ENCODE peak calls at places on chromosomes 12 and 14, in ten cellular contexts. T, K, F, V, U, O, N, P, C and L are unnamed samples.

GRCh38 chr14:30641207-30641606 is 19.1 kb downstream of the SCFD1 start:
- DNase-seq in T (no peak), K (no peak), F (no peak), V (no peak), U (no peak), O (no peak), N (no peak), P (no peak), C (no peak), L (no peak)

GRCh38 chr12:27828196-27828595 is 48.2 kb upstream of the MANSC4 start:
- DNase-seq in T (no peak), K (no peak), F (no peak), V (no peak), U (no peak), O (no peak), N (peak; percentile 20), P (no peak), C (no peak), L (no peak)

GRCh38 chr14:96268426-96269358 is 12.7 kb downstream of the BDKRB1 start:
- DNase-seq in T (peak; percentile 41), K (peak; percentile 98), F (no peak), V (peak; percentile 92), U (peak; percentile 86), O (no peak), N (peak; percentile 96), P (peak; percentile 40), C (no peak), L (no peak)

GRCh38 chr14:104900639-104901512 is 23.8 kb upstream of the PLD4 start:
- DNase-seq in T (no peak), K (no peak), F (no peak), V (no peak), U (no peak), O (no peak), N (no peak), P (no peak), C (peak; percentile 61), L (no peak)

GRCh38 chr14:82533351-82533750 is 999.7 kb upstream of the SEL1L start:
- DNase-seq in T (no peak), K (no peak), F (no peak), V (no peak), U (no peak), O (no peak), N (no peak), P (no peak), C (no peak), L (no peak)

GRCh38 chr12:10557329-10557728 is 51.6 kb downstream of the EIF2S3B start:
- DNase-seq in T (no peak), K (no peak), F (no peak), V (no peak), U (no peak), O (no peak), N (no peak), P (no peak), C (no peak), L (no peak)

GRCh38 chr14:64768401-64769095 is 64.3 kb downstream of the PLEKHG3 start:
- DNase-seq in T (peak; percentile 23), K (no peak), F (no peak), V (peak; percentile 54), U (no peak), O (no peak), N (no peak), P (no peak), C (no peak), L (no peak)

GRCh38 chr14:104357689-104358527 is 219.5 kb downstream of the KIF26A start:
- DNase-seq in T (peak; percentile 19), K (no peak), F (no peak), V (peak; percentile 56), U (no peak), O (no peak), N (no peak), P (no peak), C (no peak), L (no peak)

GRCh38 chr12:109744991-109745942 is 31.6 kb downstream of the FAM222A start:
- DNase-seq in T (peak; percentile 35), K (no peak), F (no peak), V (no peak), U (no peak), O (no peak), N (no peak), P (no peak), C (no peak), L (no peak)

GRCh38 chr14:75577724-75578098 is 709 bp upstream of the FLVCR2 start:
- DNase-seq in T (peak; percentile 90), K (peak; percentile 90), F (peak; percentile 79), V (peak; percentile 92), U (peak; percentile 27), O (peak; percentile 47), N (peak; percentile 55), P (peak; percentile 93), C (peak; percentile 88), L (peak; percentile 57)

GRCh38 chr14:72332054-72332453 is 399.8 kb downstream of the RGS6 start:
- DNase-seq in T (peak; percentile 90), K (peak; percentile 25), F (no peak), V (no peak), U (no peak), O (no peak), N (no peak), P (no peak), C (no peak), L (no peak)

GRCh38 chr14:102481791-102482238 is 27.8 kb downstream of the ANKRD9 start:
- DNase-seq in T (no peak), K (peak; percentile 55), F (no peak), V (peak; percentile 46), U (no peak), O (no peak), N (peak; percentile 47), P (no peak), C (no peak), L (no peak)

GRCh38 chr12:123519151-123520001 is 14.1 kb downstream of the RILPL1 start:
- DNase-seq in T (no peak), K (peak; percentile 94), F (no peak), V (no peak), U (peak; percentile 39), O (peak; percentile 26), N (peak; percentile 80), P (no peak), C (no peak), L (no peak)

GRCh38 chr12:11762723-11763326 is 113.4 kb downstream of the ETV6 start:
- DNase-seq in T (no peak), K (no peak), F (no peak), V (no peak), U (no peak), O (no peak), N (no peak), P (no peak), C (peak; percentile 86), L (no peak)

GRCh38 chr12:12877789-12878455 is 13.4 kb upstream of the GPRC5A start:
- DNase-seq in T (no peak), K (no peak), F (no peak), V (no peak), U (no peak), O (no peak), N (no peak), P (no peak), C (no peak), L (no peak)

DNA sequence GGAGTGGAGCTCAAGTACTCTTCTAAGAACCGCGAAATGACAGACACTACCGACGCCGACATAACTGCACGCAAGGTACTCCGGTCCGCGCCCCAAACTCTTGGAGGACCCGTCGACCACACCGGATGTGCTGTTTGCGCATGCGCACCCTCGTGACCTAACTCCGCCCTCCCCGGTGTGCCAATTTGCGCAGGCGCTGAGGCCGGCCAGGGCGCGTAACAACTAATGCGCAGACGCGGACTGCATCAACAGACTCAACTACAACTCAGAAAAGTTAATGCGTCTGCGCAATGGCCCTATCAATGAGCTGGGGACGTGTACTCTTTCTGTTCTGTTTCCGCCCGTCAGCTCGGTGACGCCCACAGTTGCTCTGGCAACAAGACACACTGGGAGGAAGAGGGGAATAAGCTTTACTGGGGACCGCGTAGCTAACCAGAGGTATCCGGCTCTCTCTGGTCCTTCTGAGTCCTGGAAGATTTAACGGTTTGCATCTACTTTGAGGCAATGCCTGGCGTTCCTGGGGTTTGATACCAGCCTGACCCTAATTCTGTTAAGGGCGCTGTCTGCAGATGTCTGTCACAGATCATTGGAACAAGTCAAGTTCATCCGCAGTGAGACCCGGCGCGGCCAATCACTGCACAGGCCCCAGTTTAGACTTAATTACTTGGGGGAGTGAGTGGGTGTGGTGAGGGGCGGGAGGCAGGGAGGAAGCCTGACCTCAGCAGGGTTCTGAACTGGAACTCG is at the start of gene DAD1:
- DNase-seq in T (peak; percentile 100), K (peak; percentile 99), F (peak; percentile 99), V (peak; percentile 99), U (peak; percentile 99), O (peak; percentile 98), N (peak; percentile 98), P (peak; percentile 99), C (peak; percentile 100), L (peak; percentile 100)
- TF ChIP-seq CTCF in T (peak; percentile 53), K (no peak), F (no peak), V (peak; percentile 35), U (no peak), O (no peak), N (no peak), P (no peak), C (no peak), L (no peak)

DNA sequence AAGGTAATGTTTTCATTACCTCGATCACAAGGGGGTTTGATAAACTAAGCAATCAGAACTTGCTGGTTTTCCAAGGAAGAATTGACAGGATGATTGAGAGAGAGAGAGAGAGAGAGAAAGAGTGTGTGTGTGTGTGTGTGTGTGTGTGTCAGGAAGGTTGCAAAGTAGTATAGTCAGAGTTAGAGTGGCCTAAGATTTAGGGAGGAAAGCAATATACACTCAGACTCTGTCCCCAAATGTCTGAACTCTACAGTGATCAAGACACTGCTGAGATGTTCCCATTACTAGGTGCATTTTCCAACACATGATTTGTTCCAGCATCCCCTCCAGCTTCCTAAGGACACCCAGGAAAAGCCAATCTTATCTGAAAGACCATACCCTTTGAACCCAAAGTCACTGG is 1074.1 kb downstream of the BCL11B start:
- DNase-seq in T (no peak), K (no peak), F (no peak), V (no peak), U (no peak), O (no peak), N (no peak), P (no peak), C (no peak), L (no peak)
- TF ChIP-seq CTCF in T (no peak), K (no peak), F (no peak), V (no peak), U (no peak), O (no peak), N (no peak), P (no peak), C (no peak), L (no peak)

GRCh38 chr14:70339039-70339438 is 20.4 kb downstream of the COX16 start:
- DNase-seq in T (no peak), K (no peak), F (no peak), V (no peak), U (no peak), O (no peak), N (no peak), P (no peak), C (no peak), L (no peak)
- TF ChIP-seq CTCF in T (no peak), K (no peak), F (no peak), V (no peak), U (no peak), O (no peak), N (no peak), P (no peak), C (no peak), L (no peak)

DNA sequence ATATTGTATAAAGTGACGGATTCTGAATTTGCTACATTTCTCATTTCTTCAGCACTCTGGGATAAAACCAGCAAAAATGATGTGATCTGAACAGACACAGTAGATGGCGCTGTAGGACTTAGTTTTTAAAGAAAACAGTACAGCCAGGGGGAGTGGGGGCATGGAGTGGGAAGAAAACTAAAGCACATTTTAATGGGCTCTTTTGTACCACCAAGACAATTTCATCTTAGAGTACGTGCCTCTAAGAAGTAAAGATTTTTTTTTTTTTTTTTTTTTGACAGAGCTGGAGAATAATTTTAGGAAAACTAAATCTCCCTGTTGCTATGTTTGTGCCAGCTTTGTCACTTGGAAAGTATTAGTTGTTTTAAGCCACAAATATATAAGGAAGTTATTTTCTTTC is 124.4 kb downstream of the RAD51B start:
- DNase-seq in T (peak; percentile 65), K (peak; percentile 77), F (peak; percentile 73), V (peak; percentile 94), U (peak; percentile 61), O (peak; percentile 12), N (peak; percentile 82), P (peak; percentile 92), C (peak; percentile 80), L (no peak)
- TF ChIP-seq CTCF in T (peak; percentile 94), K (peak; percentile 81), F (peak; percentile 87), V (peak; percentile 95), U (peak; percentile 67), O (peak; percentile 79), N (peak; percentile 82), P (peak; percentile 90), C (peak; percentile 55), L (peak; percentile 78)